ENCODE peak calls at places on chromosomes 13 and 19, in eight cellular contexts. One of them, this sample, is unnamed.

GRCh38 chr13:99378985-99379734 is 72.0 kb upstream of the GPR183 start:
- DNase-seq in fibroblast of lung: no peak
- DNase-seq in stimulated activated CD8-positive, alpha-beta memory T cell treated with anti-CD3 and anti-CD28 coated beads, Interleukin-7, amount 100 ng/mL, for 1 hour: no peak
- DNase-seq in psoas muscle: no peak
- DNase-seq in HS-5: no peak
- DNase-seq in T-helper 2 cell treated with Interferon-gamma antibody and Interleukin-4, amounts not matched to agents 5 μg/mL and 100 μg/mL, for 36 hours: no peak
- DNase-seq in heart left ventricle: no peak
- DNase-seq in GM20000: no peak
- DNase-seq in this sample: no peak

GRCh38 chr19:50717891-50718254 is 1.7 kb downstream of the SHANK1 start:
- DNase-seq in fibroblast of lung: no peak
- DNase-seq in heart left ventricle: peak
- DNase-seq in GM20000: no peak
- DNase-seq in psoas muscle: no peak
- DNase-seq in stimulated activated CD8-positive, alpha-beta memory T cell treated with anti-CD3 and anti-CD28 coated beads, Interleukin-7, amount 100 ng/mL, for 1 hour: no peak
- DNase-seq in T-helper 2 cell treated with Interferon-gamma antibody and Interleukin-4, amounts not matched to agents 5 μg/mL and 100 μg/mL, for 36 hours: no peak
- DNase-seq in HS-5: no peak
- DNase-seq in this sample: no peak

GRCh38 chr13:94455414-94455813 is 24.1 kb downstream of the DCT start:
- DNase-seq in fibroblast of lung: no peak
- DNase-seq in psoas muscle: no peak
- DNase-seq in T-helper 2 cell treated with Interferon-gamma antibody and Interleukin-4, amounts not matched to agents 5 μg/mL and 100 μg/mL, for 36 hours: no peak
- DNase-seq in HS-5: no peak
- DNase-seq in heart left ventricle: no peak
- DNase-seq in stimulated activated CD8-positive, alpha-beta memory T cell treated with anti-CD3 and anti-CD28 coated beads, Interleukin-7, amount 100 ng/mL, for 1 hour: no peak
- DNase-seq in GM20000: no peak
- DNase-seq in this sample: no peak

GRCh38 chr13:21100994-21101757 is 39.8 kb upstream of the LATS2 start:
- DNase-seq in stimulated activated CD8-positive, alpha-beta memory T cell treated with anti-CD3 and anti-CD28 coated beads, Interleukin-7, amount 100 ng/mL, for 1 hour: no peak
- DNase-seq in GM20000: no peak
- DNase-seq in T-helper 2 cell treated with Interferon-gamma antibody and Interleukin-4, amounts not matched to agents 5 μg/mL and 100 μg/mL, for 36 hours: no peak
- DNase-seq in psoas muscle: no peak
- DNase-seq in HS-5: no peak
- DNase-seq in heart left ventricle: no peak
- DNase-seq in fibroblast of lung: no peak
- DNase-seq in this sample: no peak

GRCh38 chr19:51637362-51637978 is 7.3 kb upstream of the SIGLEC5 start:
- DNase-seq in HS-5: no peak
- DNase-seq in T-helper 2 cell treated with Interferon-gamma antibody and Interleukin-4, amounts not matched to agents 5 μg/mL and 100 μg/mL, for 36 hours: no peak
- DNase-seq in psoas muscle: no peak
- DNase-seq in fibroblast of lung: peak
- DNase-seq in stimulated activated CD8-positive, alpha-beta memory T cell treated with anti-CD3 and anti-CD28 coated beads, Interleukin-7, amount 100 ng/mL, for 1 hour: no peak
- DNase-seq in GM20000: peak
- DNase-seq in heart left ventricle: no peak
- DNase-seq in this sample: no peak

GRCh38 chr13:113122571-113123225 is at the start of gene F10:
- DNase-seq in GM20000: no peak
- DNase-seq in heart left ventricle: peak
- DNase-seq in psoas muscle: peak
- DNase-seq in HS-5: no peak
- DNase-seq in T-helper 2 cell treated with Interferon-gamma antibody and Interleukin-4, amounts not matched to agents 5 μg/mL and 100 μg/mL, for 36 hours: no peak
- DNase-seq in stimulated activated CD8-positive, alpha-beta memory T cell treated with anti-CD3 and anti-CD28 coated beads, Interleukin-7, amount 100 ng/mL, for 1 hour: no peak
- DNase-seq in fibroblast of lung: peak
- DNase-seq in this sample: no peak

GRCh38 chr13:40446365-40446764 is 220.1 kb downstream of the FOXO1 start:
- DNase-seq in HS-5: peak
- DNase-seq in T-helper 2 cell treated with Interferon-gamma antibody and Interleukin-4, amounts not matched to agents 5 μg/mL and 100 μg/mL, for 36 hours: no peak
- DNase-seq in stimulated activated CD8-positive, alpha-beta memory T cell treated with anti-CD3 and anti-CD28 coated beads, Interleukin-7, amount 100 ng/mL, for 1 hour: no peak
- DNase-seq in heart left ventricle: no peak
- DNase-seq in psoas muscle: no peak
- DNase-seq in fibroblast of lung: no peak
- DNase-seq in GM20000: no peak
- DNase-seq in this sample: no peak

GRCh38 chr19:41351339-41352245 is 2.1 kb downstream of the TGFB1 start:
- DNase-seq in heart left ventricle: peak
- DNase-seq in GM20000: peak
- DNase-seq in fibroblast of lung: no peak
- DNase-seq in HS-5: no peak
- DNase-seq in stimulated activated CD8-positive, alpha-beta memory T cell treated with anti-CD3 and anti-CD28 coated beads, Interleukin-7, amount 100 ng/mL, for 1 hour: peak
- DNase-seq in psoas muscle: peak
- DNase-seq in T-helper 2 cell treated with Interferon-gamma antibody and Interleukin-4, amounts not matched to agents 5 μg/mL and 100 μg/mL, for 36 hours: peak
- DNase-seq in this sample: no peak

GRCh38 chr19:2478324-2478755 is 2.4 kb downstream of the GADD45B start:
- DNase-seq in heart left ventricle: peak
- DNase-seq in T-helper 2 cell treated with Interferon-gamma antibody and Interleukin-4, amounts not matched to agents 5 μg/mL and 100 μg/mL, for 36 hours: no peak
- DNase-seq in stimulated activated CD8-positive, alpha-beta memory T cell treated with anti-CD3 and anti-CD28 coated beads, Interleukin-7, amount 100 ng/mL, for 1 hour: no peak
- DNase-seq in HS-5: no peak
- DNase-seq in GM20000: no peak
- DNase-seq in fibroblast of lung: peak
- DNase-seq in psoas muscle: peak
- DNase-seq in this sample: peak

GRCh38 chr19:11479470-11480080 is 1.3 kb downstream of the ELAVL3 start:
- DNase-seq in heart left ventricle: no peak
- DNase-seq in fibroblast of lung: no peak
- DNase-seq in psoas muscle: no peak
- DNase-seq in HS-5: no peak
- DNase-seq in stimulated activated CD8-positive, alpha-beta memory T cell treated with anti-CD3 and anti-CD28 coated beads, Interleukin-7, amount 100 ng/mL, for 1 hour: no peak
- DNase-seq in GM20000: peak
- DNase-seq in T-helper 2 cell treated with Interferon-gamma antibody and Interleukin-4, amounts not matched to agents 5 μg/mL and 100 μg/mL, for 36 hours: peak
- DNase-seq in this sample: no peak

This sample was measured in breast epithelium.